ENCODE peak calls at places on chromosome 7, in eight cellular contexts. S, F, O, R, Y, J, P and V are unnamed samples.

GRCh38 chr7:23531794-23532489 is at the start of gene TRA2A:
- DNase-seq in S (peak), F (peak), O (peak), R (peak), Y (peak), J (peak), P (peak), V (peak)

GRCh38 chr7:135825406-135825805 is 76.8 kb upstream of the FAM180A start:
- DNase-seq in S (no peak), F (no peak), O (no peak), R (no peak), Y (no peak), J (no peak), P (no peak), V (no peak)

GRCh38 chr7:96308253-96308949 is 13.5 kb downstream of the SLC25A13 start:
- DNase-seq in S (no peak), F (no peak), O (no peak), R (peak), Y (peak), J (no peak), P (no peak), V (peak)

GRCh38 chr7:157339777-157340677 is 3.2 kb downstream of the DNAJB6 start:
- DNase-seq in S (peak), F (peak), O (peak), R (peak), Y (peak), J (peak), P (peak), V (peak)

GRCh38 chr7:137846588-137847417 is at the start of gene DGKI:
- DNase-seq in S (no peak), F (peak), O (no peak), R (no peak), Y (peak), J (no peak), P (no peak), V (peak)

GRCh38 chr7:26439502-26440252 is 148.0 kb downstream of the SNX10 start:
- DNase-seq in S (no peak), F (no peak), O (no peak), R (no peak), Y (no peak), J (no peak), P (no peak), V (no peak)

GRCh38 chr7:155796381-155797261 is 15.6 kb downstream of the SHH start:
- DNase-seq in S (no peak), F (peak), O (peak), R (no peak), Y (peak), J (peak), P (peak), V (peak)

GRCh38 chr7:19060870-19061269 is 56.6 kb downstream of the TWIST1 start:
- DNase-seq in S (no peak), F (no peak), O (no peak), R (peak), Y (peak), J (no peak), P (no peak), V (no peak)

GRCh38 chr7:98186452-98187137 is 24.6 kb upstream of the BHLHA15 start:
- DNase-seq in S (no peak), F (no peak), O (no peak), R (peak), Y (peak), J (no peak), P (no peak), V (no peak)

GRCh38 chr7:149766215-149766614 is 7.2 kb downstream of the ZNF467 start:
- DNase-seq in S (no peak), F (no peak), O (no peak), R (no peak), Y (no peak), J (no peak), P (no peak), V (no peak)

GRCh38 chr7:158016171-158017087 is 571.2 kb downstream of the PTPRN2 start:
- DNase-seq in S (no peak), F (no peak), O (no peak), R (no peak), Y (no peak), J (no peak), P (no peak), V (no peak)

GRCh38 chr7:904847-905246 is 28.5 kb downstream of the GET4 start:
- DNase-seq in S (no peak), F (no peak), O (no peak), R (peak), Y (no peak), J (no peak), P (no peak), V (no peak)
- H3K4me3 ChIP-seq in S (no peak), F (no peak), O (no peak), R (peak), Y (no peak), J (no peak), P (peak), V (no peak)

GRCh38 chr7:734808-735207 is 7.7 kb upstream of the PRKAR1B start:
- DNase-seq in S (no peak), F (no peak), O (no peak), R (no peak), Y (no peak), J (no peak), P (no peak), V (no peak)
- H3K4me3 ChIP-seq in S (no peak), F (no peak), O (no peak), R (no peak), Y (no peak), J (no peak), P (no peak), V (no peak)

GRCh38 chr7:133240302-133240701 is 12.6 kb upstream of the EXOC4 start:
- DNase-seq in S (no peak), F (no peak), O (no peak), R (no peak), Y (no peak), J (no peak), P (no peak), V (no peak)

GRCh38 chr7:133235212-133235883 is 17.5 kb upstream of the EXOC4 start:
- DNase-seq in S (no peak), F (no peak), O (no peak), R (peak), Y (peak), J (no peak), P (no peak), V (no peak)

GRCh38 chr7:133233142-133233541 is 19.7 kb upstream of the EXOC4 start:
- DNase-seq in S (no peak), F (no peak), O (no peak), R (no peak), Y (no peak), J (no peak), P (no peak), V (no peak)

DNA sequence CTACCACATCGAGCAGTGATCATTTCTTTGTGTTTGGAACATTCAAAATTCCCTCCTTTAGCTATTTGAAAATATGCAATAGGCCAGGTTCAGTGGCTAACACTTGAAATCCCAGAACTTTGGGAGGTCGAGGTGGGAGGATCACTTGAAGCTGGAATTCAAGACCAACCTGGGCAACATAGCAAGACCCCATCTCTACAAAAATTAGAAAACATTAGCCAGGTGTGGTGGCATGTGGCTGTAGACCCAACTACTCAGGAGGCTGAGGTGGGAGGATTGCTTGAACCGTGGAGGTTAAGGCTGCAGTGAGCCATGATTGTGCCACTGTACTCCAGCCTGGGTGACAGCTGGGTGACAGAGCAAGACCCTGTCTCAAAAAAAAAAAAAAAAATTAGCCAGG is 15.3 kb upstream of the EXOC4 start:
- DNase-seq in S (no peak), F (no peak), O (no peak), R (no peak), Y (no peak), J (no peak), P (no peak), V (no peak)
- H3K4me3 ChIP-seq in S (no peak), F (no peak), O (no peak), R (no peak), Y (no peak), J (no peak), P (no peak), V (no peak)

GRCh38 chr7:65409363-65409762 is 35.7 kb downstream of the ZNF92 start:
- DNase-seq in S (no peak), F (no peak), O (no peak), R (no peak), Y (no peak), J (no peak), P (no peak), V (no peak)

GRCh38 chr7:65404020-65404419 is 30.4 kb downstream of the ZNF92 start:
- DNase-seq in S (no peak), F (no peak), O (no peak), R (no peak), Y (peak), J (no peak), P (no peak), V (no peak)
- H3K4me3 ChIP-seq in S (no peak), F (no peak), O (no peak), R (no peak), Y (no peak), J (no peak), P (no peak), V (no peak)